ENCODE peak calls at places on chromosomes 2 and 18, in six cellular contexts. S is thyroid gland, O is ovary, B is foreskin fibroblast, V is WERI-Rb-1, X is fibroblast of lung. J is an unnamed sample.
A peak's percentile ranks its signal among the peaks of the same experiment; 100 is the strongest.

GRCh38 chr2:122322815-122323214 is 567.4 kb downstream of the TSN start:
- DNase-seq in S (no peak), V (peak; percentile 74), O (no peak), B (no peak), X (no peak), J (no peak)

GRCh38 chr18:55319517-55319905 is 268.5 kb downstream of the TCF4 start:
- DNase-seq in B (peak; percentile 36), O (no peak), X (peak; percentile 76), V (no peak), S (no peak), J (no peak)

GRCh38 chr18:32372381-32373061 is 98.2 kb downstream of the GAREM1 start:
- DNase-seq in V (no peak), O (no peak), S (peak; percentile 36), B (no peak), X (no peak), J (peak; percentile 87)

GRCh38 chr2:221774136-221774535 is 202.0 kb upstream of the EPHA4 start:
- DNase-seq in X (no peak), O (no peak), S (no peak), B (no peak), V (no peak), J (no peak)

GRCh38 chr18:68803371-68803770 is 5.5 kb downstream of the CCDC102B start:
- DNase-seq in B (peak; percentile 86), O (no peak), S (peak; percentile 5), X (peak; percentile 90), V (peak; percentile 70), J (peak; percentile 48)

GRCh38 chr18:63112681-63113080 is 206.9 kb downstream of the BCL2 start:
- DNase-seq in B (no peak), O (no peak), S (no peak), X (no peak), V (no peak), J (no peak)

GRCh38 chr2:144137705-144138428 is 382.1 kb downstream of the ZEB2 start:
- DNase-seq in S (no peak), X (peak; percentile 73), V (no peak), O (no peak), B (peak; percentile 50), J (no peak)

GRCh38 chr2:200130762-200131166 is 175.4 kb downstream of the MAIP1 start:
- DNase-seq in B (no peak), X (peak; percentile 62), O (no peak), V (no peak), S (no peak), J (no peak)

GRCh38 chr18:41657189-41657588 is 297.8 kb upstream of the PIK3C3 start:
- DNase-seq in S (no peak), X (no peak), V (no peak), B (no peak), O (no peak), J (no peak)

GRCh38 chr2:120344991-120345975 is 653 bp upstream of the INHBB start:
- DNase-seq in B (peak; percentile 22), S (peak; percentile 42), O (no peak), V (no peak), X (peak; percentile 18), J (peak; percentile 7)

GRCh38 chr2:6526093-6526824 is 339.4 kb downstream of the CMPK2 start:
- DNase-seq in O (no peak), X (peak; percentile 15), B (no peak), S (peak; percentile 39), V (peak; percentile 73), J (peak; percentile 51)

GRCh38 chr2:96816836-96817702 is 1.0 kb downstream of the CNNM3 start:
- DNase-seq in S (peak; percentile 21), X (peak; percentile 39), V (no peak), O (no peak), B (no peak), J (peak; percentile 9)

GRCh38 chr2:74740395-74741075 is 86.5 kb downstream of the SEMA4F start:
- DNase-seq in V (peak; percentile 64), X (peak; percentile 95), O (no peak), S (no peak), B (peak; percentile 95), J (peak; percentile 98)

GRCh38 chr2:67500541-67500940 is 103.4 kb downstream of the ETAA1 start:
- DNase-seq in S (no peak), O (no peak), B (no peak), X (peak; percentile 45), V (no peak), J (no peak)

GRCh38 chr2:8059255-8059654 is 622.6 kb upstream of the ID2 start:
- DNase-seq in S (no peak), X (no peak), V (no peak), O (no peak), B (no peak), J (no peak)

GRCh38 chr2:157751462-157752058 is 122.9 kb upstream of the ACVR1C start:
- DNase-seq in S (no peak), O (no peak), V (peak; percentile 47), B (no peak), X (peak; percentile 77), J (peak; percentile 76)

GRCh38 chr2:24334245-24334633 is 26.1 kb downstream of the ITSN2 start:
- DNase-seq in S (peak; percentile 80), B (peak; percentile 22), O (no peak), V (no peak), X (peak; percentile 65), J (peak; percentile 77)

GRCh38 chr2:130930740-130931659 is 94.3 kb downstream of the ARHGEF4 start:
- DNase-seq in B (no peak), V (no peak), X (no peak), O (peak; percentile 68), S (no peak), J (no peak)

GRCh38 chr2:27844821-27845255 is 45.3 kb downstream of the RBKS start:
- DNase-seq in O (no peak), X (peak; percentile 32), B (no peak), V (no peak), S (no peak), J (no peak)

GRCh38 chr2:23545811-23546210 is 160.8 kb downstream of the KLHL29 start:
- DNase-seq in O (no peak), B (no peak), S (no peak), X (no peak), V (peak; percentile 90), J (no peak)

GRCh38 chr2:205698556-205699282 is 16.4 kb downstream of the NRP2 start:
- DNase-seq in B (no peak), V (no peak), O (no peak), S (no peak), X (peak; percentile 74), J (no peak)

GRCh38 chr2:39571197-39571731 is 94.5 kb upstream of the TMEM178A start:
- DNase-seq in B (no peak), O (no peak), S (peak; percentile 11), V (no peak), X (peak; percentile 73), J (no peak)

GRCh38 chr18:48715651-48716354 is 177.0 kb downstream of the CTIF start:
- DNase-seq in V (no peak), B (no peak), S (no peak), O (no peak), X (no peak), J (no peak)

GRCh38 chr2:118386636-118387302 is 298.5 kb downstream of the INSIG2 start:
- DNase-seq in V (no peak), S (no peak), X (peak; percentile 80), O (no peak), B (peak; percentile 89), J (peak; percentile 70)

GRCh38 chr2:173205375-173205774 is 129.7 kb downstream of the MAP3K20 start:
- DNase-seq in S (peak; percentile 85), O (peak; percentile 86), X (no peak), B (peak; percentile 53), V (no peak), J (peak; percentile 48)

GRCh38 chr2:53018830-53019425 is 748.7 kb upstream of the CHAC2 start:
- DNase-seq in O (no peak), S (no peak), V (no peak), B (no peak), X (no peak), J (peak; percentile 20)

GRCh38 chr2:18721038-18721922 is 131.9 kb upstream of the NT5C1B start:
- DNase-seq in X (no peak), B (no peak), O (no peak), S (no peak), V (no peak), J (peak; percentile 40)

GRCh38 chr2:132593171-132593570 is 76.8 kb downstream of the LYPD1 start:
- DNase-seq in S (no peak), V (no peak), O (no peak), X (peak; percentile 72), B (no peak), J (no peak)

DNA sequence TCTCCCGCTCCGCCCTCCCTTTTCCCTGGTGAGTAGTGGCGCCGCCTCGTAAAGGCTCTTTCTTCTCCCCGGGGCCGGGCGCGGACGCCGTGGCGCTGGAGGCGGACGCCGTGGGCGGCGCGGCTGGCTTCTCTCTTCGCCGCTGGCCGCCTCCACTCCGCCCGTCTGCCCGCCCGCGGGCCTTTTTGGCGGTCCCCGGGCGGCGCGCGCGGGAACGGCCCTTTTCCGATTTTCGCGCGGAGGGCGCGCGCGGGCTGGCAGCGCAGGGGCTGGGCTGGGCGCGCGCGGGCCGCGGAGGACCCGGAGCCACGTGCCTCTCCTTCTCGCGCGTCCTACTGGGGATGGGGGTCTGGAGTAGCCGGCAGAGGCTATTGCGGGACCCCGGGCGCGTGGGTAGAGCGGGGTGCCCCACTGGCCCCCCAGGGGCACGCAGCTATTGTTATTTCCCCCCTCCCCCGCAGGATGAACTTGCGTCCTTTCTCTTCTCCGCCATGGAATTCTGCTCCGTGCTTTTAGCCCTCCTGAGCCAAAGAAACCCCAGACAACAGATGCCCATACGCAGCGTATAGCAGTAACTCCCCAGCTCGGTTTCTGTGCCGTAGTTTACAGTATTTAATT is 472 bp downstream of the SLC20A1 start:
- DNase-seq in S (no peak), V (peak; percentile 33), B (no peak), X (no peak), O (no peak), J (no peak)
- TF ChIP-seq CTCF in S (no peak), V (no peak), B (no peak), X (no peak), O (no peak), J (no peak)

GRCh38 chr2:85435986-85436835 is 17.7 kb downstream of the SH2D6 start:
- DNase-seq in S (peak; percentile 59), B (no peak), X (no peak), O (no peak), V (peak; percentile 60), J (no peak)
- TF ChIP-seq CTCF in S (no peak), B (no peak), X (no peak), O (no peak), V (peak; percentile 57), J (no peak)

GRCh38 chr2:196563876-196564275 is 75.6 kb upstream of the CCDC150 start:
- DNase-seq in O (no peak), B (no peak), V (no peak), X (no peak), S (no peak), J (no peak)
- TF ChIP-seq CTCF in O (no peak), B (no peak), V (no peak), X (no peak), S (no peak), J (no peak)

DNA sequence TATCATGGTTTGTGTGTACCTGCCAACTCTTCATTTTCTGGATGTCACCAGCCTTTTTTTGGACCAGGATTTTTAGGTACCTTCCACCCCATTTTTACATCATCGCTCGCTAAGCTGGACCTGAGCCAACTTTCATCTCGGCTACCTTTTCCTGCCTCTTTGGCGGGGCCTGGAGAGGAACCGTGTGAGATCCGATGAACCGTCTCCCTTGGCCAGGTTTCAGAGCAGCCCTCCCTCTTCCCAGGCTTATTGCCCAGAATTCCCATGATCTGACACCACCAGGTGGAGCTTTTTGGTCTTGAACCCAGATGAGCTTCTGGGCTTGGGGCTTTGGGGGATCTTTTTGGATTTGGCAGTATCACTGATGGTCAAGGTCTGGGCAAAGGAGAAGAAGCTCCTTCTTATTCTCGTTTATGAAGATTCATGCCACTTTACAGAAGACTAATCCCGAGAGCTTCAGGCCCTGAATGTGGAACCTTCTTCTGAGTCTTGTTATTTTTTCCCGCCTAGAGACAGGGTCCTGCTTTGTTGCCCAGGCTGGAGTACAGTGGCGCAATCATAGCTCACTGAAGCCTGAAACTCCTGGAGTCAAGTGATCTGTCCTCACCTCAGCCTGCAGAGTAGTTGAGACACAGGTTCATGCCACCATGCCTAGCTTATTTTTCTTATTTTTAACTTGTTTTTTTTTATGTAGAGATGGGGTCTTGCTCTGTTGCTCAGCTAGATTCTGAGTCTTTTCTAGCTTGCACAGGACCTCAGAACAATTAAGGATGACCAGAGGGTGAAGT is 50.4 kb downstream of the GATA6 start:
- DNase-seq in X (no peak), B (no peak), O (no peak), V (no peak), S (peak; percentile 73), J (peak; percentile 32)
- TF ChIP-seq CTCF in X (no peak), B (no peak), O (no peak), V (no peak), S (no peak), J (no peak)

J was measured in MCF 10A.